ENCODE peak calls at places on chromosomes 11 and 22, in four cellular contexts. E is HepG2, K is K562, Q is GM12878. Y is an unnamed sample.

GRCh38 chr11:2807276-2807681 is 78.3 kb downstream of the CDKN1C start:
- DNase-seq in K (peak), Q (no peak), E (peak), Y (peak)

GRCh38 chr11:36684840-36685800 is 87.1 kb upstream of the RAG2 start:
- DNase-seq in Q (no peak), K (no peak), E (no peak), Y (no peak)

GRCh38 chr11:64056213-64056785 is 20.6 kb downstream of the FLRT1 start:
- DNase-seq in K (no peak), E (no peak), Q (no peak), Y (no peak)

GRCh38 chr11:11978792-11979486 is 29.5 kb downstream of the DKK3 start:
- DNase-seq in K (no peak), E (no peak), Q (no peak), Y (no peak)

GRCh38 chr11:118168751-118169150 is 7.7 kb downstream of the SCN2B start:
- DNase-seq in K (no peak), Q (no peak), E (no peak), Y (no peak)

GRCh38 chr11:94132823-94133408 is 4.3 kb downstream of the PANX1 start:
- DNase-seq in E (no peak), K (no peak), Q (no peak), Y (no peak)

GRCh38 chr22:45087802-45088201 is 75.9 kb upstream of the NUP50 start:
- DNase-seq in K (no peak), Q (no peak), E (no peak), Y (no peak)

GRCh38 chr11:15006139-15006759 is 34.1 kb upstream of the CALCA start:
- DNase-seq in Q (peak), K (peak), E (peak), Y (no peak)

GRCh38 chr11:17397311-17398002 is 9.0 kb upstream of the KCNJ11 start:
- DNase-seq in K (no peak), E (no peak), Q (no peak), Y (no peak)

GRCh38 chr11:69388210-69388609 is 93.3 kb upstream of the LINC01488 start:
- DNase-seq in E (no peak), Q (no peak), K (no peak), Y (no peak)

GRCh38 chr11:47979378-47980092 is 824 bp upstream of the PTPRJ start:
- DNase-seq in K (no peak), Q (no peak), E (no peak), Y (peak)

GRCh38 chr22:25281675-25282345 is 62.4 kb downstream of the CRYBB2 start:
- DNase-seq in Q (no peak), K (no peak), E (no peak), Y (no peak)

GRCh38 chr11:105130189-105130813 is 9.3 kb downstream of the CARD18 start:
- DNase-seq in E (no peak), K (no peak), Q (no peak), Y (no peak)

GRCh38 chr11:93528252-93528651 is 14.9 kb downstream of the SMCO4 start:
- DNase-seq in Q (no peak), K (no peak), E (no peak), Y (no peak)

GRCh38 chr11:36352919-36353318 is 56.8 kb downstream of the PRR5L start:
- DNase-seq in K (no peak), Q (no peak), E (no peak), Y (no peak)

GRCh38 chr11:78424334-78425270 is 7.0 kb upstream of the GAB2 start:
- DNase-seq in Q (peak), K (no peak), E (no peak), Y (no peak)

GRCh38 chr22:42520663-42521546 is 1.3 kb upstream of the RRP7A start:
- DNase-seq in Q (no peak), K (no peak), E (peak), Y (no peak)

GRCh38 chr11:127059286-127060200 is 59.0 kb upstream of the KIRREL3 start:
- DNase-seq in Q (no peak), K (no peak), E (no peak), Y (no peak)

GRCh38 chr11:48081151-48082010 is 101.0 kb downstream of the PTPRJ start:
- DNase-seq in Q (no peak), E (no peak), K (no peak), Y (no peak)

GRCh38 chr22:21902296-21903087 is 35.0 kb upstream of the MAPK1 start:
- DNase-seq in E (peak), Q (peak), K (peak), Y (no peak)

GRCh38 chr11:9313648-9314290 is 624 bp downstream of the TMEM41B start:
- DNase-seq in Q (no peak), K (no peak), E (no peak), Y (no peak)

GRCh38 chr22:44822479-44822878 is 70.1 kb downstream of the ARHGAP8 start:
- DNase-seq in E (no peak), K (no peak), Q (no peak), Y (no peak)

GRCh38 chr11:70399681-70400112 is 1.4 kb downstream of the CTTN start:
- DNase-seq in Q (no peak), E (peak), K (peak), Y (peak)

DNA sequence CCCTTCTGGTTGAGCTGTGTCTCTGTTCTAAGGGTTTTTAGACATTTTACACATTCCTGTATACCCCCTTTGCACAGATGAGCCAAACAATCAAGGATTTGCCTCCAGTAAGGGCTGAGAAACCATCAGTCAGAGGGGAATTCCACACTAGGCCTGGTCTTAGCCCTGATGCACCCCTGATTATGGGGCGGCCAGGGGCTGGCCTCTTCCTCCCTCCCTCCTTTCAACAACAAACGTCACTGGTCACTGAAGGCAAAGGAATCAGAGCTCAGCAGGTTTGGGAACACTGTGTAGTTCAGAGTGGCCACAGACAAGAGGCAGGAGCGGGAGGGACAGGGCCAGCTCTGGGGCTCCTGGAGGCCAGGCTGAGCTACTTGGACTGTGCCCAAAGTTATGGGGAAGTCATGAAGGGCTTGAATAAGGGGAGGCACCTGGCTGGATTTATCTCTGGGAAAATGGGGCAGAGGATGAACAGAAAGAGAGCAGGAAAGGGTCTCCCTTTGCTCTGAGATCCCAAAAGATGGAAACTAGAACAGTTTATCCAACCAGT is 1.5 kb downstream of the MOGAT2 start:
- DNase-seq in E (peak), Q (peak), K (no peak), Y (no peak)
- TF ChIP-seq ETV6 in E (no peak), Q (no peak), K (no peak), Y (no peak)

GRCh38 chr11:130666781-130667251 is 218.4 kb downstream of the ADAMTS15 start:
- DNase-seq in Q (no peak), K (no peak), E (no peak), Y (no peak)

GRCh38 chr11:130671801-130672700 is 223.6 kb downstream of the ADAMTS15 start:
- DNase-seq in Q (no peak), E (no peak), K (no peak), Y (peak)

GRCh38 chr11:130672911-130673310 is 224.5 kb downstream of the ADAMTS15 start:
- DNase-seq in E (no peak), K (no peak), Q (no peak), Y (no peak)

GRCh38 chr11:130670200-130670599 is 221.8 kb downstream of the ADAMTS15 start:
- DNase-seq in K (no peak), Q (no peak), E (no peak), Y (no peak)

DNA sequence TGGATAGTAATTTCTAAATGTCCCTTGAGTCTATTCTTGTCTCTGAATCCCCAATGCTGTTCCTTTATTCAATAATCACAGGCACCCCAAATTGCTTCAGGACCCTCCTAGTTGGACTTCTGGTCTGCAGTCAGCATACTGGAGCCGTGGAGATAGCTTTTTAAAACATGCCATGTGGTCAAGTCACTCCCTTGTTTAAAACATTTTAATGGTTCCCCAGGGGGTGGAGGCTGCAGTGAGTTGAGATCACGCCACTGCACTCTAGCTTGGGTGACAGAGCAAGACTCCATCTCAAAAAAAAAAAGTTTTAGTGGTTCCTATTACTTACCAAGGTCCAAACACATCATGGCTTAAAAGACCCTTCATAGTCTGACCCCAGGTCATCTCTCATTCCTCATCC is 220.3 kb downstream of the ADAMTS15 start:
- DNase-seq in K (no peak), E (no peak), Q (no peak), Y (no peak)
- TF ChIP-seq ETV6 in K (no peak), E (no peak), Q (no peak), Y (no peak)

DNA sequence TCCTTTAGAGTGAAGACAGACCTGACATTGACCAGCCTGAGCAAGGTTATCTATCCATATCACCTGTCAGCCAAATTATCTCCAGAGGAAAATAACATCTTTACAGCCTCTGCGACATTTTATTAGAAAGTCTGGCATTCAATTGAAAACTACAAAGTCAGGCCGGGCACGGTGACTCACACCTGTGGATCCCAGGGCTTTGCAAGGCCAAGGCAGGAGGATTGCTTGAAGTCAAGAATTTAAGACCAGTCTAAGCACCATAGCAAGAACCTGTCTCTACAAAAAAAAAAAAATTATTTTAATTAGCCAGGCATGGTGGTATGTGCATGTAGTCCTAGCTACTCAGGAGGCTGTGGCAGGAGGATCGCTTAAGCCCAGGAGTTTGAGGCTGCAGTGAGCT is 141.6 kb downstream of the RCN1 start:
- DNase-seq in E (no peak), K (no peak), Q (no peak), Y (no peak)
- TF ChIP-seq ETV6 in E (no peak), K (no peak), Q (no peak), Y (no peak)

GRCh38 chr11:67302571-67303131 is 679 bp upstream of the SSH3 start:
- DNase-seq in K (no peak), E (no peak), Q (no peak), Y (peak)

GRCh38 chr11:67301951-67302516 is 1.3 kb upstream of the SSH3 start:
- DNase-seq in Q (no peak), E (no peak), K (peak), Y (peak)

GRCh38 chr11:67304511-67305113 is 1.3 kb downstream of the SSH3 start:
- DNase-seq in K (no peak), E (no peak), Q (no peak), Y (peak)

GRCh38 chr11:67303132-67303988 is at the start of gene SSH3:
- DNase-seq in Q (no peak), K (peak), E (peak), Y (peak)

DNA sequence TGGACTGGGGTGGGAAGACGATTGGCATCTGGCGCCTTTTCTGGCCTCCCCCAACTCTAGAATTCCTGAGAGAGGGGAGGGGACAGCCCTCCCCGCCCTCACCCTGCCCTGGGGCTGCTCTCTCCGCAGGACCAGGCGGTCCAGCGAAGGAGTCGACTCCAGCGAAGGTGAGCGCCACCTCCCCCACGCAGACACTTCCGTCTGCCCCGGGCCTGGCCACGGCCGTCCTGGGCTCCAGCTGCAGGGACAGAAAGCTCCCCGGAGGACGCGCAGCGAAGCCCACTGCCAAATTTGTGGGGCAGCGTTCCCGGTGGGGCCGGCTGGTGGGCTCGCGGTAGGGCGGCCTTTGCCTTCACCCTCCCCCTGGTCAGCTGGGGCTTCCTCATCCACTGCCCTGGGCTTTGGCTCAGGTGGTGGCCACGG is 670 bp downstream of the SSH3 start:
- DNase-seq in Q (no peak), K (peak), E (no peak), Y (peak)
- TF ChIP-seq ETV6 in Q (no peak), K (no peak), E (no peak), Y (no peak)

GRCh38 chr11:19116315-19116970 is 525 bp upstream of the ZDHHC13 start:
- DNase-seq in K (no peak), E (no peak), Q (peak), Y (peak)
- TF ChIP-seq ETV6 in K (no peak), E (no peak), Q (no peak), Y (no peak)